ENCODE peak calls at places on chromosomes 1 and 21, in ten cellular contexts. One of them, this sample, is unnamed.
A peak's percentile ranks its signal among the peaks of the same experiment; 100 is the strongest.

GRCh38 chr1:14939527-14940284 is 213.8 kb upstream of the TMEM51 start:
- DNase-seq in MCF 10A: peak; percentile 24
- DNase-seq in NCI-H1436: no peak
- DNase-seq in WTC11: no peak
- DNase-seq in activated T-cell treated with anti-CD3 and anti-CD28 coated beads for 24 hours: no peak
- DNase-seq in activated B cell treated with CpG ODN at 0.5 μM for 24 hours: no peak
- DNase-seq in epithelial cell of esophagus: peak; percentile 72
- DNase-seq in NCI-H82: no peak
- DNase-seq in T-helper 1 cell: no peak
- DNase-seq in A172: peak; percentile 67
- DNase-seq in this sample: peak; percentile 54

GRCh38 chr1:152021557-152021956 is 15.2 kb downstream of the S100A11 start:
- DNase-seq in activated T-cell treated with anti-CD3 and anti-CD28 coated beads for 24 hours: no peak
- DNase-seq in MCF 10A: no peak
- DNase-seq in A172: no peak
- DNase-seq in T-helper 1 cell: no peak
- DNase-seq in NCI-H82: no peak
- DNase-seq in WTC11: no peak
- DNase-seq in NCI-H1436: no peak
- DNase-seq in epithelial cell of esophagus: no peak
- DNase-seq in activated B cell treated with CpG ODN at 0.5 μM for 24 hours: no peak
- DNase-seq in this sample: no peak

GRCh38 chr21:42191064-42191463 is 27.9 kb upstream of the ABCG1 start:
- DNase-seq in activated B cell treated with CpG ODN at 0.5 μM for 24 hours: no peak
- DNase-seq in T-helper 1 cell: no peak
- DNase-seq in NCI-H1436: no peak
- DNase-seq in epithelial cell of esophagus: no peak
- DNase-seq in NCI-H82: no peak
- DNase-seq in MCF 10A: no peak
- DNase-seq in activated T-cell treated with anti-CD3 and anti-CD28 coated beads for 24 hours: no peak
- DNase-seq in A172: no peak
- DNase-seq in WTC11: no peak
- DNase-seq in this sample: no peak

GRCh38 chr1:160567858-160568682 is 11.2 kb downstream of the CD84 start:
- DNase-seq in T-helper 1 cell: peak; percentile 26
- DNase-seq in WTC11: no peak
- DNase-seq in A172: no peak
- DNase-seq in NCI-H1436: no peak
- DNase-seq in MCF 10A: no peak
- DNase-seq in activated T-cell treated with anti-CD3 and anti-CD28 coated beads for 24 hours: peak; percentile 60
- DNase-seq in NCI-H82: no peak
- DNase-seq in epithelial cell of esophagus: no peak
- DNase-seq in activated B cell treated with CpG ODN at 0.5 μM for 24 hours: no peak
- DNase-seq in this sample: no peak

GRCh38 chr1:28594661-28595411 is 2.8 kb downstream of the RAB42 start:
- DNase-seq in WTC11: peak; percentile 61
- DNase-seq in A172: peak; percentile 81
- DNase-seq in epithelial cell of esophagus: peak; percentile 77
- DNase-seq in activated B cell treated with CpG ODN at 0.5 μM for 24 hours: no peak
- DNase-seq in MCF 10A: peak; percentile 95
- DNase-seq in T-helper 1 cell: no peak
- DNase-seq in NCI-H82: no peak
- DNase-seq in NCI-H1436: no peak
- DNase-seq in activated T-cell treated with anti-CD3 and anti-CD28 coated beads for 24 hours: no peak
- DNase-seq in this sample: no peak

GRCh38 chr1:208172389-208173140 is 71.6 kb downstream of the PLXNA2 start:
- DNase-seq in activated B cell treated with CpG ODN at 0.5 μM for 24 hours: no peak
- DNase-seq in MCF 10A: peak; percentile 34
- DNase-seq in NCI-H82: no peak
- DNase-seq in epithelial cell of esophagus: peak; percentile 50
- DNase-seq in NCI-H1436: no peak
- DNase-seq in A172: peak; percentile 27
- DNase-seq in activated T-cell treated with anti-CD3 and anti-CD28 coated beads for 24 hours: no peak
- DNase-seq in WTC11: no peak
- DNase-seq in T-helper 1 cell: no peak
- DNase-seq in this sample: no peak

GRCh38 chr1:111990878-111991760 is 1.7 kb upstream of the KCND3 start:
- DNase-seq in NCI-H1436: peak; percentile 80
- DNase-seq in activated T-cell treated with anti-CD3 and anti-CD28 coated beads for 24 hours: no peak
- DNase-seq in WTC11: peak; percentile 67
- DNase-seq in NCI-H82: peak; percentile 90
- DNase-seq in A172: peak; percentile 39
- DNase-seq in MCF 10A: peak; percentile 59
- DNase-seq in epithelial cell of esophagus: peak; percentile 76
- DNase-seq in T-helper 1 cell: no peak
- DNase-seq in activated B cell treated with CpG ODN at 0.5 μM for 24 hours: no peak
- DNase-seq in this sample: peak; percentile 62

GRCh38 chr1:115314111-115314510 is 23.9 kb downstream of the NGF start:
- DNase-seq in NCI-H82: peak; percentile 90
- DNase-seq in activated T-cell treated with anti-CD3 and anti-CD28 coated beads for 24 hours: no peak
- DNase-seq in activated B cell treated with CpG ODN at 0.5 μM for 24 hours: no peak
- DNase-seq in A172: no peak
- DNase-seq in epithelial cell of esophagus: no peak
- DNase-seq in T-helper 1 cell: no peak
- DNase-seq in NCI-H1436: no peak
- DNase-seq in WTC11: no peak
- DNase-seq in MCF 10A: no peak
- DNase-seq in this sample: no peak

GRCh38 chr1:117627562-117628165 is 21.8 kb downstream of the TENT5C start:
- DNase-seq in A172: no peak
- DNase-seq in NCI-H1436: no peak
- DNase-seq in activated B cell treated with CpG ODN at 0.5 μM for 24 hours: no peak
- DNase-seq in WTC11: no peak
- DNase-seq in T-helper 1 cell: no peak
- DNase-seq in epithelial cell of esophagus: no peak
- DNase-seq in MCF 10A: no peak
- DNase-seq in NCI-H82: no peak
- DNase-seq in activated T-cell treated with anti-CD3 and anti-CD28 coated beads for 24 hours: no peak
- DNase-seq in this sample: no peak

GRCh38 chr1:216173315-216173714 is 249.9 kb downstream of the USH2A start:
- DNase-seq in activated T-cell treated with anti-CD3 and anti-CD28 coated beads for 24 hours: no peak
- DNase-seq in T-helper 1 cell: no peak
- DNase-seq in NCI-H1436: no peak
- DNase-seq in MCF 10A: no peak
- DNase-seq in activated B cell treated with CpG ODN at 0.5 μM for 24 hours: no peak
- DNase-seq in WTC11: no peak
- DNase-seq in NCI-H82: no peak
- DNase-seq in A172: no peak
- DNase-seq in epithelial cell of esophagus: no peak
- DNase-seq in this sample: no peak

GRCh38 chr1:234326493-234327366 is 46.5 kb upstream of the COA6 start:
- DNase-seq in epithelial cell of esophagus: peak; percentile 62
- DNase-seq in T-helper 1 cell: peak; percentile 55
- DNase-seq in activated T-cell treated with anti-CD3 and anti-CD28 coated beads for 24 hours: peak; percentile 65
- DNase-seq in MCF 10A: peak; percentile 82
- DNase-seq in A172: peak; percentile 62
- DNase-seq in NCI-H1436: peak; percentile 66
- DNase-seq in activated B cell treated with CpG ODN at 0.5 μM for 24 hours: peak; percentile 35
- DNase-seq in NCI-H82: peak; percentile 82
- DNase-seq in WTC11: peak; percentile 79
- DNase-seq in this sample: peak; percentile 25

GRCh38 chr1:228478912-228479665 is 8.1 kb upstream of the RNF187 start:
- DNase-seq in MCF 10A: no peak
- DNase-seq in NCI-H82: no peak
- DNase-seq in WTC11: peak; percentile 69
- DNase-seq in A172: no peak
- DNase-seq in T-helper 1 cell: no peak
- DNase-seq in NCI-H1436: no peak
- DNase-seq in activated B cell treated with CpG ODN at 0.5 μM for 24 hours: no peak
- DNase-seq in epithelial cell of esophagus: no peak
- DNase-seq in activated T-cell treated with anti-CD3 and anti-CD28 coated beads for 24 hours: no peak
- DNase-seq in this sample: no peak